ENCODE peak calls at places on chromosomes 6 and 20, in eight cellular contexts. T is OCI-LY7; K is CD8-positive, alpha-beta memory T cell; F is CD8-positive, alpha-beta T cell; O is right lobe of liver; P is aorta; G is dorsolateral prefrontal cortex; Q is GM23248. N is an unnamed sample.

GRCh38 chr6:108598316-108598863 is 37.7 kb downstream of the FOXO3 start:
- DNase-seq in Q (peak), F (no peak), K (no peak), G (no peak), T (peak), O (no peak), P (no peak), N (no peak)

GRCh38 chr6:43020847-43021246 is 576 bp upstream of the RRP36 start:
- DNase-seq in G (no peak), O (no peak), K (no peak), P (no peak), F (no peak), Q (no peak), T (no peak), N (peak)

GRCh38 chr20:11432407-11432806 is 485.3 kb upstream of the BTBD3 start:
- DNase-seq in Q (peak), P (no peak), O (no peak), F (no peak), T (no peak), G (no peak), K (no peak), N (no peak)

GRCh38 chr6:137416376-137417109 is 77.7 kb downstream of the OLIG3 start:
- DNase-seq in P (no peak), K (no peak), F (no peak), G (no peak), Q (peak), O (no peak), T (peak), N (no peak)

GRCh38 chr6:149233056-149233715 is 84.3 kb upstream of the TAB2 start:
- DNase-seq in O (no peak), P (no peak), F (peak), K (peak), G (no peak), T (no peak), Q (peak), N (no peak)

GRCh38 chr20:17992847-17993508 is 24.2 kb downstream of the MGME1 start:
- DNase-seq in G (no peak), K (no peak), Q (no peak), P (no peak), F (no peak), O (no peak), T (no peak), N (no peak)

GRCh38 chr6:64750910-64751309 is 956.1 kb downstream of the EYS start:
- DNase-seq in K (no peak), P (no peak), Q (no peak), G (no peak), O (no peak), T (no peak), F (no peak), N (no peak)

GRCh38 chr6:135162678-135163439 is 18.2 kb upstream of the MYB start:
- DNase-seq in P (peak), G (no peak), T (peak), K (peak), Q (peak), F (peak), O (no peak), N (no peak)

GRCh38 chr20:53642196-53643030 is 48.8 kb upstream of the ZNF217 start:
- DNase-seq in F (peak), T (peak), K (peak), P (peak), G (no peak), Q (peak), O (peak), N (no peak)

GRCh38 chr6:30459145-30459544 is 30.2 kb upstream of the HLA-E start:
- DNase-seq in F (no peak), G (no peak), K (no peak), O (no peak), Q (no peak), P (no peak), T (no peak), N (no peak)

GRCh38 chr6:50062051-50062450 is 12.3 kb upstream of the DEFB112 start:
- DNase-seq in G (no peak), K (no peak), P (no peak), F (no peak), O (no peak), T (no peak), Q (peak), N (no peak)

GRCh38 chr20:6692566-6693168 is 74.8 kb upstream of the BMP2 start:
- DNase-seq in F (no peak), K (no peak), O (no peak), T (no peak), G (no peak), P (no peak), Q (no peak), N (no peak)

GRCh38 chr20:47802226-47802920 is 17.1 kb upstream of the SULF2 start:
- DNase-seq in O (no peak), Q (no peak), G (no peak), K (no peak), T (no peak), F (no peak), P (no peak), N (no peak)

GRCh38 chr20:9407805-9408421 is 106.5 kb upstream of the LAMP5 start:
- DNase-seq in K (no peak), O (no peak), F (peak), T (peak), G (no peak), Q (peak), P (peak), N (peak)

GRCh38 chr6:136873733-136874132 is 48.4 kb upstream of the SLC35D3 start:
- DNase-seq in F (no peak), T (peak), P (no peak), G (no peak), Q (peak), K (no peak), O (no peak), N (no peak)

GRCh38 chr6:5626727-5627426 is 365.6 kb downstream of the FARS2 start:
- DNase-seq in Q (no peak), K (no peak), T (peak), P (no peak), O (no peak), G (no peak), F (peak), N (no peak)

GRCh38 chr6:111950661-111951426 is 77.6 kb upstream of the FYN start:
- DNase-seq in P (no peak), G (no peak), O (no peak), Q (peak), F (no peak), T (no peak), K (no peak), N (no peak)

GRCh38 chr6:71444222-71444621 is 155.6 kb downstream of the OGFRL1 start:
- DNase-seq in Q (no peak), O (no peak), G (no peak), P (no peak), T (no peak), K (no peak), F (no peak), N (no peak)

GRCh38 chr6:131949909-131950766 is 1.0 kb downstream of the CCN2 start:
- DNase-seq in P (peak), T (no peak), F (no peak), K (no peak), Q (peak), O (peak), G (peak), N (peak)

GRCh38 chr6:21384211-21384610 is 209.3 kb upstream of the SOX4 start:
- DNase-seq in Q (no peak), K (no peak), O (no peak), F (no peak), P (no peak), G (no peak), T (no peak), N (no peak)

GRCh38 chr6:24720131-24720603 is 1.2 kb upstream of the C6orf62 start:
- DNase-seq in Q (peak), O (peak), P (peak), K (peak), F (peak), T (peak), G (no peak), N (peak)

GRCh38 chr6:107536183-107536582 is 46.3 kb downstream of the SOBP start:
- DNase-seq in O (no peak), F (no peak), T (peak), K (no peak), P (no peak), Q (no peak), G (no peak), N (no peak)

GRCh38 chr6:87731818-87732661 is 30.0 kb upstream of the AKIRIN2 start:
- DNase-seq in F (peak), T (no peak), K (peak), P (peak), O (peak), G (peak), Q (peak), N (peak)

GRCh38 chr20:33681728-33682353 is 4.3 kb downstream of the E2F1 start:
- DNase-seq in T (peak), Q (no peak), K (no peak), G (no peak), P (no peak), O (no peak), F (no peak), N (no peak)

GRCh38 chr6:106156413-106156812 is 70.3 kb downstream of the PRDM1 start:
- DNase-seq in K (no peak), O (no peak), P (no peak), Q (no peak), T (no peak), G (no peak), F (no peak), N (no peak)

GRCh38 chr6:15132854-15133670 is 112.8 kb upstream of the JARID2 start:
- DNase-seq in P (no peak), T (no peak), F (no peak), G (no peak), K (no peak), O (no peak), Q (peak), N (no peak)

GRCh38 chr20:22921595-22922421 is 113.3 kb upstream of the SSTR4 start:
- DNase-seq in P (no peak), G (no peak), K (no peak), O (no peak), F (no peak), T (no peak), Q (peak), N (no peak)

GRCh38 chr6:156833755-156834154 is 56.6 kb downstream of the ARID1B start:
- DNase-seq in O (no peak), P (no peak), K (no peak), F (no peak), G (no peak), Q (no peak), T (no peak), N (no peak)

GRCh38 chr6:170512249-170512648 is 40.9 kb downstream of the PSMB1 start:
- DNase-seq in Q (no peak), F (no peak), K (no peak), G (no peak), T (no peak), P (no peak), O (no peak), N (no peak)

GRCh38 chr6:16700202-16700997 is 60.9 kb downstream of the ATXN1 start:
- DNase-seq in F (peak), G (no peak), Q (no peak), K (peak), T (no peak), O (no peak), P (no peak), N (no peak)

GRCh38 chr6:11354019-11354418 is 121.6 kb upstream of the NEDD9 start:
- DNase-seq in Q (peak), F (peak), O (no peak), K (peak), P (peak), G (peak), T (no peak), N (peak)

DNA sequence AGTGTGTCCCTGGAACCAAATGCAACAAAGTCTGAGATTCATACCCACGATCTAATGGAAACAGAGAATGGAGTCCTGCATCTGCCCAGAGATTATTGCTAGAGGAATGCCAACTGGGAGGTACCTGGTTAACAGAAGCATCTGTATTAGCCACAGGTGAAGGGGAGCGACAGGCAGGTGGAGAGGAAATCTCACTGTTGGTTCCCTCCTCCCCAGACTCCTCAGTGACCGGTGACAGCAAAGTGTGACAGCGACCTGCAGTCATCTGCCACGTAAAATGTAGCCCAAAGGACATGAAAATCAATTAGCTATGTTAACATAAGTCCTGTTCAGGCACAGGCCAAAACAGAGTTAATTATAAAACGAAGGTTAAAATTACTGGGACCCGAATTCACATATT is 336.6 kb downstream of the SYNE1 start:
- DNase-seq in T (peak), P (no peak), O (peak), G (no peak), Q (no peak), F (no peak), K (no peak), N (no peak)
- H3K27ac ChIP-seq in T (peak), P (no peak), O (peak), G (peak), Q (no peak), F (no peak), K (no peak), N (no peak)

GRCh38 chr6:6783736-6784135 is 195.2 kb downstream of the LY86 start:
- DNase-seq in T (no peak), O (no peak), F (no peak), G (no peak), P (no peak), K (no peak), Q (peak), N (no peak)
- H3K27ac ChIP-seq in T (no peak), O (no peak), F (no peak), G (no peak), P (no peak), K (no peak), Q (no peak), N (no peak)

GRCh38 chr6:7110092-7110792 is 2.5 kb downstream of the RREB1 start:
- DNase-seq in K (no peak), T (no peak), G (no peak), Q (no peak), P (no peak), F (no peak), O (no peak), N (no peak)

GRCh38 chr6:7114744-7115451 is 7.1 kb downstream of the RREB1 start:
- DNase-seq in O (no peak), P (no peak), F (no peak), G (no peak), K (no peak), T (no peak), Q (no peak), N (no peak)

GRCh38 chr6:7115452-7116223 is 7.9 kb downstream of the RREB1 start:
- DNase-seq in K (no peak), G (no peak), O (no peak), F (no peak), T (no peak), Q (peak), P (no peak), N (no peak)

GRCh38 chr6:7111095-7111690 is 3.4 kb downstream of the RREB1 start:
- DNase-seq in G (no peak), F (no peak), T (no peak), Q (no peak), P (no peak), O (no peak), K (no peak), N (no peak)

DNA sequence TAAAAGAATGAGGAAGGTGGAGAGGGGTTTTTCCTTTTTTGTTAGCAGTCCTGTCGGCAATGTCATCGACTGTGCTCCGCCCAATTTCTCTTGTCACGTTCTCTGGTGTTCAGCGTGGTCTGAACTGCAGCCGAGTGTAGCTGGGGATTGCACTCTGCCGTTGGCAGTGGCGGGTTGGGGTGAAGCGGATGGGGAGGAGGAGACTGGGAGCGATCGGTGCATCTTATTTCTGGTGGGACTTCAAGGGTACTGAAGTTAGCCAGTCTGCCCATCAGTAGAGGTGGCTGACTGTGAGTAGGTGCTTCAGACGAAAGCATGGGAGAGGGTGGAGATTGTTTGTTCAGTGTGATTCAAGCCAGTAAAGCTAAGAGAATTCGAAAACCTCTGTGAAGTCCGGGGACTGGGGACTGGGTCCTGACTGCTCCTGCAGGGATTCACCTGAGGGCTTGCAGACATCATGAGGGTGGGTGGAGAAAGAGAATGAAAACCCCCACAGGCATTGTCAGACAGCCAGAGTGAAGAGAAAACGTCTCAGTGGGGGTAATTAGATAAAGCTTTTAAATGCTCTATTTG is 5.1 kb downstream of the RREB1 start:
- DNase-seq in T (no peak), Q (peak), O (no peak), P (no peak), G (no peak), K (peak), F (peak), N (no peak)
- H3K27ac ChIP-seq in T (no peak), Q (peak), O (peak), P (no peak), G (no peak), K (no peak), F (no peak), N (peak)

GRCh38 chr20:63161176-63161651 is 54.7 kb downstream of the YTHDF1 start:
- DNase-seq in G (peak), F (no peak), K (no peak), O (no peak), P (peak), T (no peak), Q (no peak), N (no peak)
- H3K27ac ChIP-seq in G (no peak), F (no peak), K (no peak), O (no peak), P (no peak), T (no peak), Q (no peak), N (no peak)

GRCh38 chr6:7910654-7911344 is at the start of gene TXNDC5:
- DNase-seq in K (peak), Q (peak), F (peak), P (peak), T (peak), G (peak), O (peak), N (peak)

GRCh38 chr6:7912024-7912423 is 1.4 kb upstream of the TXNDC5 start:
- DNase-seq in T (no peak), K (no peak), G (no peak), P (no peak), F (no peak), Q (no peak), O (peak), N (peak)

GRCh38 chr6:7910298-7910653 is 312 bp downstream of the TXNDC5 start:
- DNase-seq in K (no peak), Q (no peak), G (no peak), P (no peak), O (no peak), T (no peak), F (no peak), N (no peak)

GRCh38 chr6:7912736-7913517 is 2.3 kb upstream of the TXNDC5 start:
- DNase-seq in G (no peak), Q (no peak), O (no peak), F (no peak), P (no peak), K (no peak), T (peak), N (no peak)

DNA sequence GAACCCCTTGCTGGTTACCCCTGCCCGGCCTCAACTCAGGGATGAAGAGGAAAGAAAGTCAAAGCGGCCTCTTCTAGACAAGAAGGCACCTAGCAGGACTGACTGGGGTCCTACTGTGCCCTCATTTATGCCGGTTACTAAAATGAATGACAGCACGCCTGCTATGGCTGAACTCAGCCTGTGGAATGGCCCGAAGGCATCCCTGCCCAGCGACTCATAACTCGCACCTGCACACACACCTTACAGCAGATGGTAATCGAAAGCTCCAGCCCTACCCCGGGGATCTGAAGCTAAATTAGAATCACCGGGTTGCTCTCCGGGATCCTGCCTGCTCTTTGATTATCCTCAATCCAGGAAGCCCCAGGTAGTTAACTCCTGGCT is 747 bp upstream of the TXNDC5 start:
- DNase-seq in F (no peak), O (no peak), Q (no peak), G (no peak), T (peak), K (no peak), P (no peak), N (no peak)
- H3K27ac ChIP-seq in F (no peak), O (peak), Q (no peak), G (peak), T (peak), K (no peak), P (no peak), N (peak)

GRCh38 chr6:2881358-2881885 is 21.7 kb downstream of the SERPINB9 start:
- DNase-seq in G (no peak), F (no peak), T (peak), K (no peak), O (no peak), P (no peak), Q (no peak), N (no peak)
- H3K27ac ChIP-seq in G (no peak), F (no peak), T (peak), K (no peak), O (no peak), P (no peak), Q (no peak), N (no peak)

N was measured in gastrocnemius medialis.